ENCODE peak calls at places on chromosomes 2 and 18, in five cellular contexts. M is right atrium auricular region, R is neural progenitor cell, N is gastrocnemius medialis, W is thyroid gland. G is an unnamed sample. For H3K27me3, the result is how much of the 10 kb centered on the place peaks cover.

GRCh38 chr2:58030789-58031188 is 15.8 kb upstream of the VRK2 start:
- DNase-seq in M (no peak), W (no peak), R (no peak), N (no peak), G (no peak)

GRCh38 chr2:25844089-25844488 is 34.2 kb downstream of the ASXL2 start:
- DNase-seq in M (no peak), N (peak), W (no peak), R (no peak), G (no peak)

GRCh38 chr2:151730242-151730975 is 3.9 kb downstream of the NEB start:
- DNase-seq in W (no peak), R (no peak), N (peak), M (no peak), G (no peak)

GRCh38 chr2:47373747-47374146 is 29.2 kb upstream of the MSH2 start:
- DNase-seq in R (peak), M (no peak), W (peak), N (no peak), G (no peak)

GRCh38 chr2:226673314-226673723 is 126.3 kb downstream of the IRS1 start:
- DNase-seq in R (no peak), M (no peak), W (no peak), N (peak), G (no peak)

GRCh38 chr2:25982273-25982967 is at the start of gene KIF3C:
- DNase-seq in W (peak), M (no peak), R (peak), N (peak), G (peak)

GRCh38 chr2:74760875-74761630 is 72.9 kb upstream of the HK2 start:
- DNase-seq in N (no peak), R (no peak), M (no peak), W (peak), G (peak)

GRCh38 chr18:63606526-63606925 is 19.4 kb downstream of the SERPINB13 start:
- DNase-seq in W (no peak), M (no peak), R (no peak), N (no peak), G (no peak)

GRCh38 chr2:196159223-196159892 is 12.0 kb downstream of the STK17B start:
- DNase-seq in W (no peak), N (no peak), R (no peak), M (no peak), G (no peak)

GRCh38 chr2:36839976-36840617 is 126.2 kb downstream of the STRN start:
- DNase-seq in M (no peak), R (no peak), N (no peak), W (no peak), G (no peak)

GRCh38 chr2:66888791-66889631 is 454.1 kb downstream of the MEIS1 start:
- DNase-seq in R (no peak), M (no peak), W (no peak), N (peak), G (no peak)

GRCh38 chr18:55763298-55763697 is 175.3 kb upstream of the TCF4 start:
- DNase-seq in W (no peak), R (no peak), N (no peak), M (no peak), G (no peak)

GRCh38 chr2:126714191-126714965 is 58.4 kb downstream of the GYPC start:
- DNase-seq in R (no peak), N (peak), W (no peak), M (peak), G (no peak)

GRCh38 chr18:78698914-78699313 is 280.7 kb upstream of the SALL3 start:
- DNase-seq in N (no peak), W (no peak), M (no peak), R (no peak), G (no peak)

GRCh38 chr18:48161911-48162698 is 231.6 kb upstream of the SMAD2 start:
- DNase-seq in N (no peak), R (no peak), W (no peak), M (no peak), G (no peak)

GRCh38 chr2:121884515-121884915 is 129.1 kb downstream of the TSN start:
- DNase-seq in M (no peak), W (no peak), R (no peak), N (no peak), G (no peak)

GRCh38 chr2:42010743-42011298 is 37.0 kb upstream of the PKDCC start:
- DNase-seq in M (no peak), R (no peak), N (no peak), W (no peak), G (no peak)

GRCh38 chr2:237581751-237582746 is 8.5 kb downstream of the RAB17 start:
- DNase-seq in M (peak), N (peak), W (peak), R (peak), G (peak)

GRCh38 chr2:183866666-183867065 is 731.7 kb upstream of the ZNF804A start:
- DNase-seq in N (no peak), R (no peak), M (no peak), W (no peak), G (no peak)

GRCh38 chr2:215811409-215812355 is 201.7 kb downstream of the MREG start:
- DNase-seq in R (no peak), M (no peak), N (no peak), W (peak), G (no peak)

GRCh38 chr2:215811003-215811402 is 202.3 kb downstream of the MREG start:
- DNase-seq in W (no peak), R (no peak), M (no peak), N (no peak), G (no peak)

GRCh38 chr2:215805493-215805892 is 207.9 kb downstream of the MREG start:
- DNase-seq in R (no peak), N (no peak), M (no peak), W (no peak), G (no peak)

GRCh38 chr2:215808194-215808593 is 205.2 kb downstream of the MREG start:
- DNase-seq in W (no peak), M (no peak), R (no peak), N (no peak), G (no peak)

DNA sequence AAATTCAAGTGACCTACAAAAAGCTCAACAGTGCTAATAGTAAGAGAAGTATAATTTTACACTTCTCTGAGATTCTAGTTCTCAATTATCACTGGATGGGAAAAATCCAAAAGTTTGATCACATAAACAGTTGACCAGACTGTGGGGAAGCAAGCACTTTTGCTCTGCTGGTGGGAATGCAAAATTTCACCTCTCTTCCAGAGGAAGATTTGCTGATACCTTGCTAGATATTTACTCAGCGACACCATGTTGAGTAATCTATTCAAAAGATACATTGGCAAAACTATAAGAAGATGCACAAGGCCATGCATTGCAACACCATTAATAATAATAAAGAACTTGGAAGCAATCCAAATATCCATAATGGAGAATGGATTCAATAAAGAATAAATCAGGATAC is 204.4 kb downstream of the MREG start:
- DNase-seq in R (no peak), N (no peak), M (no peak), W (no peak), G (no peak)
- TF ChIP-seq CTCF in R (peak), N (no peak), M (no peak), W (no peak), G (no peak)

GRCh38 chr2:232457121-232458011 is 1.4 kb downstream of the ALPI start:
- DNase-seq in N (no peak), W (no peak), R (no peak), M (no peak), G (no peak)
- H3K27me3 ChIP-seq in N (under half), W (under half), R (under half), M (under half), G (under half)

DNA sequence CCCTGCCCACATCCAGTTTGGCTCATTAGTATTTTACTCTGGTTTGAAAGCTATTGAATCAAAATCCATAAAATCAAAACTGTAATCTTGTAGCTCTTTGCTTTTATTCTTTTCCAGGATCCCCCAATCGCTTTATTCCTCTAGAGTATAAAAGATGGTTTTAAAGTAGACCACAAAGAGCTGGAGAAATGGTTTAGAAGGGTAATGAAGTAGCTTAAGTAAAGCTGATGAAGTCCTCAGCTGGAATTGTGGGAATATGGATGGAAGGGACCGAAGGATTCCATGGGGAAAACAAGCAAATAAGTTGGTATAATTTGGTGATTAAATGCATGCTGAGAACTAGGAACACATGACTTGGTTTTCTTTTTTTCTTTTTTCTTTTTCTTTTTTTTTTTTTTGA is 12.3 kb downstream of the ARHGAP28 start:
- DNase-seq in M (no peak), W (no peak), N (no peak), R (no peak), G (no peak)
- H3K4me3 ChIP-seq in M (no peak), W (no peak), N (no peak), R (no peak), G (no peak)

DNA sequence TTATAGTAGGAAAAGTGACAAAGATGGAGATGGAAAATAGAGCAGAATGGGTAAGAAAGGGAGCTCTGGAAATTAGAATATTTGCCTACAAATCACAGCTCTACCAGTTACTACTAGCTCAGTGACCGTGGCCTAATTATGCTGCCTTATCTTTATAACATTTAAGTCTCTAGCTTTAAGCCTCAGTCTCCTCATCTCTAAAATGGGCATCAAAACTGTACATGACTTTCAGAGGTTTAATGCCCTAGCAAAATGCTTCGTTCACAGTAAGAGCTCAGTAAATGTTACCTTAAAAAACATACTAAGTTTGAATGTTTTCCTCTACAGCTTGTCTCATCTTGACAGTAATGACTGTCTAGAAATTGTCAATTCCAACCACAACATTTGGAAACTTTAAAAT is 8.3 kb upstream of the PTPRM start:
- DNase-seq in R (no peak), M (no peak), W (no peak), N (no peak), G (no peak)
- TF ChIP-seq CTCF in R (no peak), M (no peak), W (no peak), N (no peak), G (no peak)

GRCh38 chr2:2703127-2703526 is 372.1 kb upstream of the MYT1L start:
- DNase-seq in R (no peak), N (no peak), W (no peak), M (no peak), G (no peak)
- H3K27me3 ChIP-seq in R (under half), N (under half), W (under half), M (under half), G (under half)

DNA sequence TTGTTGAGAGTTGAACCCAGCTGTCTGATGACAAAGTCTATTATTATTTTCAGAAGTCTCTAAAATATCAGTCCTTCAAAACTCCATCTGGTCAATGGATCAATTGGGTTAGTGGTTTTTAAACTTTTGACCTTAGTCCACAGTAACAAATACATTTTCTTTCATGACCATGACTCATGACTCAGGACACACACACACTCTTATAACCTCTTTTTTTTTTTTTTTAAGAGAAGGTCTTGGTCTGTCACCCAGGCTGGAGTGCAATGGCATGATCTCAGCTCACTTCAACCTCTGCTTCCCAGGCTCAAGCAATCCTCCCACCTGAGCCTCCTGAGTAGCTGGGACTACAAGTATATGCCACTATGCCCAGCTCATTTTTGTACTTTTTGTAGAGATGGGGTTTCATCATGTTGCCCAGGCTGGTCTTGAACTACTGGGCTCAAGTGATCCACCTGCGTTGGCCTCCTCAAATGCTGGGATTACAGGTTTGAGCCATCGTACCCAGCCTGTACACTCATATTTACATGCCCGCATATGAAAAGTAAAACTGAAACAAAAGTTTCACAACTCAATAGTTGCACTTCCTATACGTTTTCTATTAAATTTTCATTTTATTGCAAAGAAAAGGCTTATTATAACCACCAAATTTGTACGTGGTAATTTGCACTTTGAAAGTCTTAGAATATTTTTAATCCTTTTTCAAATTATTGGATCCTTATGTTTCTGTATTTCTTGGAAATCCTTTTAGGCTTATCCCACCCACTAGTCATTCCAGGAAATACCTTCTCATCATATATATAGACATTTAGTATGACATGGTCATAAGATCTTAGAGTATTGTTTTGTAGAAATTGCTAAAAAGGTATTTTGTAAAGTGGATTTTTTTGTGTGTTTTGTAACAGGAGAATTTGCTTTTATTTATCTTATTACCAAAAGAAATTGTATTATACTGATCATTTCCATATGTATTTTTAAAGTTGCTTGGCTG is 199.0 kb downstream of the LPIN1 start:
- DNase-seq in R (no peak), W (no peak), N (no peak), M (no peak), G (no peak)
- H3K4me3 ChIP-seq in R (no peak), W (no peak), N (no peak), M (no peak), G (no peak)

GRCh38 chr18:23584019-23584970 is 2.0 kb downstream of the NPC1 start:
- DNase-seq in M (no peak), N (no peak), R (no peak), W (no peak), G (no peak)

GRCh38 chr18:23585007-23585871 is 1.1 kb downstream of the NPC1 start:
- DNase-seq in N (peak), W (peak), M (no peak), R (peak), G (peak)

GRCh38 chr18:23586249-23587196 is at the start of gene NPC1:
- DNase-seq in R (peak), M (peak), N (peak), W (peak), G (peak)

GRCh38 chr18:23587220-23587642 is 925 bp upstream of the NPC1 start:
- DNase-seq in W (no peak), R (no peak), N (no peak), M (no peak), G (no peak)

DNA sequence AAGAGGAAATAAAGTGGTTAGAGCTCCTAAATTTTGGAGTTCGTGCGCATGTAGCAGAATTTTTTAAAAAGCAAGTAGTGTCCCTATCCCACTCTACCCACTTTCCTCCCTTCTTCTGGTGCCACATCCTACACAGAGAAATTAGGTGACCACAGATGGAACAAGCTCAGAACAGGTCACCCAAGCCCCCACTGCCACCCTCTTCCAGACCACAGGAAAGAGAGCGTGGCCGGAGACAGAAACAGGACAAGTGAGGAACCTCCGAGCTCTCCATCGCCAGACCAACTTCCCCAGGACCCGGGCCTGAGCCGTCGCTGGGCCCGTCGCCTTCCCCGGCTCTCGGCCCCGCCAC is 433 bp downstream of the NPC1 start:
- DNase-seq in N (no peak), M (no peak), R (no peak), W (no peak), G (peak)
- TF ChIP-seq CTCF in N (no peak), M (no peak), R (no peak), W (no peak), G (no peak)

DNA sequence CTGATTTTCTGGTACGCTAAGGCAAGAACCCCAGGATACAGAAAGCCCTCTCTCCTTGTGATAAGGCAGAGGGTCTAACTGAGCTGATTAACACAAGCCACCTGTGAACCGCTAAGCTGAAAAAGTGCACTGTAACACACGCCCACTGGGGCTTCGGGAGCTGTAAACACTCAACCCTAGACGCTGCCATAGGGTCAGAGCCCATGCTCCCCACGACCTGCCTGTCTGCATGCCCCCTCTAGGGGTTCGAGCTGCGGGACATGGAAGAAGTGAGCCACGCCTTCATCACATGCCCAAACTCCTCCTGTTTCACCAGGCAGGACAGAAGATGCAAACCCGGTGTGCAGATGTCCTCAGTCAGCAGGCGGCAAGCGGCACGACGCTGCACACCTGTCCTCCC is 173.9 kb upstream of the RAB12 start:
- DNase-seq in R (no peak), N (no peak), M (no peak), W (no peak), G (no peak)
- H3K27me3 ChIP-seq in R (under half), N (under half), M (under half), W (under half), G (under half)

DNA sequence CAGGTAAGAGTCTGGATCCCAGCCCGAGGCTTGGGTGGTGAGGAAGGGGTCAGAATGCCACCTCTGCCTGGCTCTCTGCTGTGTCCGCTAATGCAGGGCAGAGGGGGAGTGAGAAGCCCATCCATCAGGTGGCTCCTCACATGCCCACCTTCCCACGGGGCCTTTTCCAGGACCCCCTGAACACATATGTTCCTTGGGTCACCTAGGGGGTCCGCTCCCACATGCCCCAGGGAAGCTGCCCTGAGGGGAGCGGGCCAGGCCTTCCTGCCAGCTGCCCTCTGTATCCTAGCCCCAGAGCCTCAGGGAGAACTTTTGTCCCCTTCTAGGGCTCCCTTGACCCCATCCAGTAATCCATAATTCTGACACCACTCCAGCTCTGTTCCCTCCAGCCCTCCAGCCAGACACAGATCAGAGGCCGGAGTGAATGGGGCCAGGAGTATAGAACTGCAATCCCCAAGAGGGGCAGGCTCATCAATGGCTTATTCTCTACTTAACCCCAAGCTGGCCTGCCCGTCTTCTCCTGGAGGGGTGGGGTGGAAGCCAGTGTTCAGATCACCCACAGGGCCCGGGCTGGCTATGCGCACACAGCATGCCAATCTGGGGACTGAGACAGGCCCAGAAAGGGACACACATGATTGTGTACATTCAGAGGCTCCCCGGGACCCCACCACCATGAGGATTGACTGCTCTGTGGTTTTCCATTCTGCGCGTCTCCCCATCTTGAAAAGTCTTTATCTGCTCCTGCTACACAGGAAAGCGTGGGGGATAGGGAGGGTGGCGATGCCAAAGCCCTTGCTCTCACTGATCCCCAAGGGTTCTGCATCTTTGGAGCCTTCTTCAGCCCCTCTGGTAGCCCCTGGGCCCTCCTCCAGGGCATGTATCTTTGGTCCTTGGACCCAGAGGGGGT is 1.1 kb downstream of the EMILIN1 start:
- DNase-seq in W (no peak), R (no peak), N (no peak), M (no peak), G (no peak)
- H3K4me3 ChIP-seq in W (peak), R (no peak), N (peak), M (peak), G (peak)